ENCODE peak calls at places on chromosomes 16 and 17, in five cellular contexts. One of them, this sample, is unnamed.

GRCh38 chr17:17511971-17512858 is 16.0 kb upstream of the RASD1 start:
- DNase-seq in choroid plexus epithelial cell: peak; percentile 91
- DNase-seq in AG04450: peak; percentile 75
- DNase-seq in AG09309: peak; percentile 87
- DNase-seq in pancreas: peak; percentile 52
- DNase-seq in this sample: no peak

GRCh38 chr17:17924131-17924856 is 47.9 kb downstream of the TOM1L2 start:
- DNase-seq in choroid plexus epithelial cell: no peak
- DNase-seq in AG04450: no peak
- DNase-seq in AG09309: no peak
- DNase-seq in pancreas: no peak
- DNase-seq in this sample: no peak

GRCh38 chr17:55200904-55201608 is 63.7 kb upstream of the HLF start:
- DNase-seq in choroid plexus epithelial cell: no peak
- DNase-seq in AG04450: no peak
- DNase-seq in AG09309: no peak
- DNase-seq in pancreas: no peak
- DNase-seq in this sample: no peak

GRCh38 chr17:12388206-12388605 is 277.5 kb upstream of the MYOCD start:
- DNase-seq in choroid plexus epithelial cell: peak; percentile 32
- DNase-seq in AG04450: peak; percentile 54
- DNase-seq in AG09309: no peak
- DNase-seq in pancreas: no peak
- DNase-seq in this sample: no peak

GRCh38 chr17:37710344-37710886 is 34.4 kb downstream of the HNF1B start:
- DNase-seq in choroid plexus epithelial cell: peak; percentile 83
- DNase-seq in AG04450: no peak
- DNase-seq in AG09309: no peak
- DNase-seq in pancreas: peak; percentile 89
- DNase-seq in this sample: no peak

GRCh38 chr17:81056352-81056751 is 21.4 kb downstream of the BAIAP2 start:
- DNase-seq in choroid plexus epithelial cell: no peak
- DNase-seq in AG04450: no peak
- DNase-seq in AG09309: no peak
- DNase-seq in pancreas: no peak
- DNase-seq in this sample: no peak

GRCh38 chr16:84047626-84048025 is 5.0 kb upstream of the SLC38A8 start:
- DNase-seq in choroid plexus epithelial cell: no peak
- DNase-seq in AG04450: no peak
- DNase-seq in AG09309: no peak
- DNase-seq in pancreas: peak; percentile 44
- DNase-seq in this sample: no peak

GRCh38 chr16:58842156-58842555 is 108.0 kb upstream of the GOT2 start:
- DNase-seq in choroid plexus epithelial cell: no peak
- DNase-seq in AG04450: no peak
- DNase-seq in AG09309: no peak
- DNase-seq in pancreas: no peak
- DNase-seq in this sample: no peak

GRCh38 chr17:60526726-60527125 is 684 bp upstream of the APPBP2 start:
- DNase-seq in choroid plexus epithelial cell: peak; percentile 45
- DNase-seq in AG04450: no peak
- DNase-seq in AG09309: peak; percentile 25
- DNase-seq in pancreas: no peak
- DNase-seq in this sample: no peak

GRCh38 chr17:37117743-37118142 is 169.0 kb downstream of the AATF start:
- DNase-seq in choroid plexus epithelial cell: peak; percentile 37
- DNase-seq in AG04450: no peak
- DNase-seq in AG09309: no peak
- DNase-seq in pancreas: no peak
- DNase-seq in this sample: no peak

GRCh38 chr17:32755045-32755805 is 121.7 kb downstream of the MYO1D start:
- DNase-seq in choroid plexus epithelial cell: peak; percentile 90
- DNase-seq in AG04450: peak; percentile 18
- DNase-seq in AG09309: peak; percentile 34
- DNase-seq in pancreas: no peak
- DNase-seq in this sample: no peak

GRCh38 chr16:68283346-68283745 is 19.0 kb downstream of the SLC7A6 start:
- DNase-seq in choroid plexus epithelial cell: no peak
- DNase-seq in AG04450: no peak
- DNase-seq in AG09309: no peak
- DNase-seq in pancreas: no peak
- DNase-seq in this sample: no peak

GRCh38 chr17:57898487-57899311 is 48.9 kb upstream of the MRPS23 start:
- DNase-seq in choroid plexus epithelial cell: peak; percentile 48
- DNase-seq in AG04450: no peak
- DNase-seq in AG09309: no peak
- DNase-seq in pancreas: no peak
- DNase-seq in this sample: peak; percentile 91

GRCh38 chr16:76532188-76532973 is 255.2 kb downstream of the CNTNAP4 start:
- DNase-seq in choroid plexus epithelial cell: no peak
- DNase-seq in AG04450: no peak
- DNase-seq in AG09309: no peak
- DNase-seq in pancreas: no peak
- DNase-seq in this sample: no peak

GRCh38 chr17:82686366-82687324 is 11.9 kb downstream of the RAB40B start:
- DNase-seq in choroid plexus epithelial cell: no peak
- DNase-seq in AG04450: no peak
- DNase-seq in AG09309: no peak
- DNase-seq in pancreas: no peak
- DNase-seq in this sample: no peak

GRCh38 chr17:9016941-9017552 is 4.3 kb upstream of the NTN1 start:
- DNase-seq in choroid plexus epithelial cell: no peak
- DNase-seq in AG04450: no peak
- DNase-seq in AG09309: no peak
- DNase-seq in pancreas: no peak
- DNase-seq in this sample: no peak

GRCh38 chr17:6561446-6561845 is 5.1 kb upstream of the PITPNM3 start:
- DNase-seq in choroid plexus epithelial cell: no peak
- DNase-seq in AG04450: no peak
- DNase-seq in AG09309: no peak
- DNase-seq in pancreas: no peak
- DNase-seq in this sample: no peak

GRCh38 chr16:68269793-68270192 is 5.5 kb downstream of the SLC7A6 start:
- DNase-seq in choroid plexus epithelial cell: no peak
- DNase-seq in AG04450: no peak
- DNase-seq in AG09309: no peak
- DNase-seq in pancreas: no peak
- DNase-seq in this sample: no peak

GRCh38 chr17:81153340-81153803 is 11.9 kb upstream of the PVALEF start:
- DNase-seq in choroid plexus epithelial cell: peak; percentile 72
- DNase-seq in AG04450: no peak
- DNase-seq in AG09309: no peak
- DNase-seq in pancreas: no peak
- DNase-seq in this sample: no peak

GRCh38 chr17:57939797-57940196 is 15.4 kb downstream of the CUEDC1 start:
- DNase-seq in choroid plexus epithelial cell: no peak
- DNase-seq in AG04450: no peak
- DNase-seq in AG09309: no peak
- DNase-seq in pancreas: no peak
- DNase-seq in this sample: no peak

GRCh38 chr17:59152925-59153324 is 2.1 kb downstream of the SKA2 start:
- DNase-seq in choroid plexus epithelial cell: no peak
- DNase-seq in AG04450: no peak
- DNase-seq in AG09309: no peak
- DNase-seq in pancreas: no peak
- DNase-seq in this sample: no peak

GRCh38 chr17:59151591-59151990 is 3.4 kb downstream of the SKA2 start:
- DNase-seq in choroid plexus epithelial cell: peak; percentile 49
- DNase-seq in AG04450: no peak
- DNase-seq in AG09309: no peak
- DNase-seq in pancreas: no peak
- DNase-seq in this sample: no peak

GRCh38 chr17:59154335-59154720 is 658 bp downstream of the SKA2 start:
- DNase-seq in choroid plexus epithelial cell: peak; percentile 56
- DNase-seq in AG04450: no peak
- DNase-seq in AG09309: no peak
- DNase-seq in pancreas: peak; percentile 68
- DNase-seq in this sample: no peak

GRCh38 chr17:59155439-59156177 is at the start of gene PRR11:
- DNase-seq in choroid plexus epithelial cell: peak; percentile 100
- DNase-seq in AG04450: peak; percentile 100
- DNase-seq in AG09309: peak; percentile 100
- DNase-seq in pancreas: peak; percentile 79
- DNase-seq in this sample: peak; percentile 98

DNA sequence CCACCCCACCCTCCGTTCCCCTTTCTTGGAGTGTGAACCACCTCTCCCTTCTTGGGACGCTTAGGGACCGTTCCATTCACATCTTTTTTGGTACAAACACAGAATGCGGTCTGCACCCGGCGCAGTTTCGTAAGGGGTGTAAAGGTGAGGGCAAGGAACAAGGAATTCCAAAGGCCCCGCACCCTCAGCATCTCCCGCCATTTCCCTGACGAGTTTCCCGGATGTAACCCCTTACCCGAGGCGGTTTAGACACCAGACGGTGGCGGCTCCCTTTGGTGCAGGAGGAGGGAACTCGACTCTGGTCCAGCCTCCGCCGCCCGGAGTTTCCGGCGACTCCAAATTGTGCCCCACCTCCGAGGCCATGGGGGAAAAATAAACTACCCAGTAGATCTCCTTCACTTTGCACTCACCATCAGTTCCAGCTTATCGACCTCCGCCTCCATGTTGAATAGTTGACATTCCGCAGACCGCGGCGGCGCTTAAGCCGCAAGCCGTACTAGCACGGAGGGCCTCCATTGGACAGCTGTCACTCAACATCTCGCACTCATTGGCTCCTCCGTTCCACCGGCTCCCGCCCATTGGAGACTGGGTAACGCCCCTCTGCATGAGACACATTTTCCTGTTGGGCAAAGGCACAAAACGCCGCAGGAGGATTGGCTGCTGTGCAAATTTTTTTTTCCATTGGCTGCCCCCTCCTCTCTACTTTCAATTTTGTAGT is at the start of gene SKA2:
- DNase-seq in choroid plexus epithelial cell: no peak
- DNase-seq in AG04450: no peak
- DNase-seq in AG09309: no peak
- DNase-seq in pancreas: peak; percentile 89
- DNase-seq in this sample: peak; percentile 99
- TF ChIP-seq CTCF in choroid plexus epithelial cell: no peak
- TF ChIP-seq CTCF in AG04450: no peak
- TF ChIP-seq CTCF in AG09309: no peak
- TF ChIP-seq CTCF in pancreas: no peak
- TF ChIP-seq CTCF in this sample: no peak

DNA sequence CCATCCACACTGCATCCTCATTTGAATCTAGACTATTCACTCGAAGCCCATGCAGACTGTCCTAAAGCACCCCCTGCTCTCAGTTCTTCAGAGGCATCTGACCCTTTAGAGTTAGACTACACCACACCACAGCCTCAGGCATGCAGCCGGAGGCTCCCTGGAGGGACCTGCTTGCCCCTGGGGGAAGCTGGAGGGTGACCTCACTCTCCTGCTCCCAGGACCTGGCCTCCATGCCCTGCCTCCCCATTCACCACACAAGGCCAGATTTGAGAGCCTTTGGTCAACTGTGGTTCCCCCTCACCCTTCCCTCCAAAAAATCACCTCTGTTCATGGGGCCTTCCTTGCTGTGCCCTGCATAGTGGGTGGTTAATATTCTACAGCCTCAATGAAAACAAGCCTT is 24.6 kb downstream of the ABCC12 start:
- DNase-seq in choroid plexus epithelial cell: no peak
- DNase-seq in AG04450: no peak
- DNase-seq in AG09309: no peak
- DNase-seq in pancreas: no peak
- DNase-seq in this sample: no peak
- TF ChIP-seq CTCF in choroid plexus epithelial cell: no peak
- TF ChIP-seq CTCF in AG04450: no peak
- TF ChIP-seq CTCF in AG09309: no peak
- TF ChIP-seq CTCF in pancreas: no peak
- TF ChIP-seq CTCF in this sample: no peak

GRCh38 chr16:30064746-30065111 is 831 bp upstream of the ALDOA start:
- DNase-seq in choroid plexus epithelial cell: no peak
- DNase-seq in AG04450: no peak
- DNase-seq in AG09309: no peak
- DNase-seq in pancreas: no peak
- DNase-seq in this sample: no peak

GRCh38 chr16:30065112-30065942 is at the start of gene ALDOA:
- DNase-seq in choroid plexus epithelial cell: peak; percentile 99
- DNase-seq in AG04450: peak; percentile 98
- DNase-seq in AG09309: peak; percentile 96
- DNase-seq in pancreas: peak; percentile 99
- DNase-seq in this sample: peak; percentile 99

GRCh38 chr16:30065943-30066881 is 652 bp downstream of the ALDOA start:
- DNase-seq in choroid plexus epithelial cell: peak; percentile 74
- DNase-seq in AG04450: no peak
- DNase-seq in AG09309: no peak
- DNase-seq in pancreas: peak; percentile 76
- DNase-seq in this sample: no peak

GRCh38 chr16:30063278-30063892 is 2.2 kb upstream of the ALDOA start:
- DNase-seq in choroid plexus epithelial cell: no peak
- DNase-seq in AG04450: no peak
- DNase-seq in AG09309: no peak
- DNase-seq in pancreas: no peak
- DNase-seq in this sample: no peak

GRCh38 chr16:30063893-30064745 is 1.4 kb upstream of the ALDOA start:
- DNase-seq in choroid plexus epithelial cell: peak; percentile 63
- DNase-seq in AG04450: no peak
- DNase-seq in AG09309: no peak
- DNase-seq in pancreas: peak; percentile 82
- DNase-seq in this sample: no peak
- TF ChIP-seq CTCF in choroid plexus epithelial cell: peak; percentile 42
- TF ChIP-seq CTCF in AG04450: peak; percentile 15
- TF ChIP-seq CTCF in AG09309: peak; percentile 20
- TF ChIP-seq CTCF in pancreas: no peak
- TF ChIP-seq CTCF in this sample: peak; percentile 37

DNA sequence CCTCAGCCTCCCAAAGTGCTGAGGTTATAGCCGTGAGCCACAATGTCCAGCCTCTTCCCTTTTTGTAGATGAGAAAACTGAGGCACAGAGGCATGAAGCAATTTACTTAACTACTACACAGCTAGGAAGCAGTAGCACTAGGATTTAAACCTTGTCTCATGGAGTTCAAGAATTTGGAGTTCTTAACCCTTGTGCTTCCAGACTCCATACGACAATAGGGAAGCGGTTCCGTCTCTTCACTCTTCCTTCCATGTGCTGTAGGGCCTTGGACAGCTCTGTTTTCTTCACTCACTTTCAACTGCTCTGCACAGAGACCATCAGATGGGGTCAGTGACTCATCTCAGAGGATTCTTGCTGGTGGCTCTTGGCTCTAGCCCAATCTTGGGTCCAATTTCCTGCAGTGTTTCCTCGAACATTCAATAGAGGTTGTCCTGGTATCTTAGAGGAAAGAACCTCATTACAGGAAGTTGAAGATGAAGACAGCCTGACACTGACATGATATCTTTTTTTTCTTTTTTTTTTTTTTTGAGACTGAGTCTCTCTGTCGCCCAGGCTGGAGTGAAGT is 19.3 kb downstream of the ITGAL start:
- DNase-seq in choroid plexus epithelial cell: peak; percentile 92
- DNase-seq in AG04450: peak; percentile 23
- DNase-seq in AG09309: peak; percentile 24
- DNase-seq in pancreas: no peak
- DNase-seq in this sample: no peak
- TF ChIP-seq CTCF in choroid plexus epithelial cell: no peak
- TF ChIP-seq CTCF in AG04450: no peak
- TF ChIP-seq CTCF in AG09309: no peak
- TF ChIP-seq CTCF in pancreas: no peak
- TF ChIP-seq CTCF in this sample: no peak

GRCh38 chr17:63911657-63912100 is 621 bp upstream of the CSHL1 start:
- DNase-seq in choroid plexus epithelial cell: peak; percentile 20
- DNase-seq in AG04450: no peak
- DNase-seq in AG09309: no peak
- DNase-seq in pancreas: peak; percentile 65
- DNase-seq in this sample: no peak
- TF ChIP-seq CTCF in choroid plexus epithelial cell: peak; percentile 72
- TF ChIP-seq CTCF in AG04450: peak; percentile 66
- TF ChIP-seq CTCF in AG09309: peak; percentile 78
- TF ChIP-seq CTCF in pancreas: peak; percentile 65
- TF ChIP-seq CTCF in this sample: peak; percentile 77